ENCODE peak calls at places on chromosomes 4 and X, in seven cellular contexts. V is activated naive CD8-positive, alpha-beta T cell treated with anti-CD3 and anti-CD28 coated beads for 36 hours; J is neural progenitor cell; I is stromal cell of bone marrow; D is natural killer cell; R is OCI-LY7; U is HuH-7.5. B is an unnamed sample.

GRCh38 chr4:102787096-102787867 is 26.5 kb upstream of the MANBA start:
- DNase-seq in V (no peak), U (no peak), J (no peak), R (no peak), I (peak; percentile 34), D (no peak), B (no peak)

GRCh38 chr4:169332595-169332994 is 61.8 kb upstream of the SH3RF1 start:
- DNase-seq in I (no peak), U (no peak), V (no peak), J (no peak), R (no peak), D (no peak), B (no peak)

GRCh38 chr4:90958256-90958895 is 831.2 kb downstream of the CCSER1 start:
- DNase-seq in I (peak; percentile 10), D (no peak), V (no peak), R (no peak), J (no peak), U (no peak), B (no peak)

GRCh38 chr4:139556071-139556734 is at the start of gene SETD7:
- DNase-seq in I (peak; percentile 68), V (peak; percentile 65), U (peak; percentile 51), D (peak; percentile 27), R (peak; percentile 82), J (peak; percentile 85), B (no peak)

GRCh38 chrX:77493677-77494553 is 46.7 kb downstream of the FGF16 start:
- DNase-seq in D (no peak), J (peak; percentile 61), V (no peak), R (no peak), U (no peak), I (peak; percentile 3), B (no peak)

GRCh38 chr4:41297832-41298231 is 41.1 kb downstream of the UCHL1 start:
- DNase-seq in D (no peak), R (no peak), V (no peak), I (no peak), U (no peak), J (no peak), B (no peak)

GRCh38 chr4:108287834-108288413 is 119.2 kb upstream of the LEF1 start:
- DNase-seq in I (no peak), U (no peak), J (no peak), R (no peak), V (no peak), D (no peak), B (no peak)

GRCh38 chr4:10619220-10619619 is 65.3 kb downstream of the CLNK start:
- DNase-seq in R (no peak), U (no peak), D (no peak), J (no peak), V (no peak), I (peak; percentile 28), B (no peak)

GRCh38 chrX:48468693-48469691 is 1.1 kb downstream of the SLC38A5 start:
- DNase-seq in R (peak; percentile 66), J (peak; percentile 27), U (no peak), I (no peak), D (no peak), V (peak; percentile 31), B (peak; percentile 36)

GRCh38 chr4:38188631-38189101 is 228.5 kb downstream of the PTTG2 start:
- DNase-seq in D (no peak), U (no peak), I (no peak), V (no peak), R (no peak), J (no peak), B (no peak)

GRCh38 chr4:38381788-38382187 is 282.2 kb upstream of the KLF3 start:
- DNase-seq in I (peak; percentile 76), J (no peak), V (no peak), D (no peak), R (no peak), U (no peak), B (no peak)

GRCh38 chr4:79050521-79050880 is 111.3 kb upstream of the PAQR3 start:
- DNase-seq in J (no peak), I (no peak), R (no peak), D (no peak), U (no peak), V (no peak), B (no peak)

GRCh38 chr4:5204781-5205180 is 153.5 kb downstream of the STK32B start:
- DNase-seq in U (no peak), D (no peak), V (no peak), I (peak; percentile 44), R (no peak), J (no peak), B (no peak)

GRCh38 chr4:173281420-173282333 is 52.5 kb downstream of the HMGB2 start:
- DNase-seq in V (no peak), D (no peak), U (no peak), R (peak; percentile 56), J (no peak), I (no peak), B (no peak)

GRCh38 chrX:42603016-42603415 is 174.9 kb downstream of the PPP1R2C start:
- DNase-seq in R (no peak), U (no peak), J (no peak), I (no peak), D (no peak), V (no peak), B (no peak)

GRCh38 chr4:40227284-40227683 is 30.5 kb downstream of the RHOH start:
- DNase-seq in J (no peak), U (no peak), V (peak; percentile 72), R (no peak), D (no peak), I (no peak), B (no peak)

GRCh38 chrX:41922125-41922521 is 1.2 kb downstream of the CASK start:
- DNase-seq in V (peak; percentile 56), R (peak; percentile 20), D (no peak), J (peak; percentile 8), I (no peak), U (no peak), B (no peak)

GRCh38 chr4:126850286-126850685 is 782.5 kb upstream of the INTU start:
- DNase-seq in I (peak; percentile 88), R (no peak), D (no peak), V (no peak), J (no peak), U (no peak), B (no peak)